ENCODE peak calls at places on chromosome 4, in seven cellular contexts. L is OCI-LY7, I is Kasumi-1, D is IMR-90, Z is ureter, W is B cell, T is chondrocyte. F is an unnamed sample.

GRCh38 chr4:78661923-78662521 is 110.5 kb downstream of the ANXA3 start:
- DNase-seq in L (peak), W (no peak), Z (no peak), I (no peak), T (no peak), D (peak), F (peak)

GRCh38 chr4:124833831-124834505 is 121.4 kb upstream of the ANKRD50 start:
- DNase-seq in L (no peak), Z (no peak), T (no peak), W (no peak), I (no peak), D (no peak), F (no peak)

GRCh38 chr4:3473943-3474335 is 10.8 kb downstream of the DOK7 start:
- DNase-seq in I (no peak), T (no peak), Z (no peak), W (no peak), L (no peak), D (no peak), F (no peak)

GRCh38 chr4:168319486-168320019 is 1.0 kb upstream of the DDX60 start:
- DNase-seq in L (no peak), I (no peak), D (no peak), W (no peak), T (no peak), Z (no peak), F (no peak)

GRCh38 chr4:3776166-3777032 is 10.2 kb downstream of the ADRA2C start:
- DNase-seq in L (no peak), W (no peak), T (no peak), I (no peak), D (no peak), Z (no peak), F (no peak)

GRCh38 chr4:762211-763190 is 56.9 kb downstream of the PCGF3 start:
- DNase-seq in L (peak), Z (no peak), I (peak), D (no peak), T (peak), W (no peak), F (no peak)

GRCh38 chr4:88623097-88623496 is 30.8 kb downstream of the HERC3 start:
- DNase-seq in L (no peak), D (peak), Z (no peak), T (no peak), I (no peak), W (no peak), F (peak)

GRCh38 chr4:156832886-156833285 is 138.7 kb downstream of the PDGFC start:
- DNase-seq in L (no peak), W (no peak), Z (no peak), T (no peak), D (peak), I (no peak), F (peak)

GRCh38 chr4:909131-909571 is 23.0 kb downstream of the GAK start:
- DNase-seq in T (peak), I (no peak), L (no peak), D (no peak), Z (no peak), W (no peak), F (no peak)

GRCh38 chr4:47482326-47482725 is 2.7 kb upstream of the ATP10D start:
- DNase-seq in L (no peak), T (no peak), Z (no peak), D (peak), W (no peak), I (no peak), F (peak)

GRCh38 chr4:75745721-75746199 is 21.4 kb downstream of the USO1 start:
- DNase-seq in D (no peak), Z (no peak), I (peak), L (no peak), W (no peak), T (no peak), F (no peak)